ENCODE peak calls at places on chromosomes 13 and 19, in five cellular contexts. G is heart right ventricle, B is esophagus muscularis mucosa, Y is uterus, M is brain microvascular endothelial cell. Q is an unnamed sample.
A peak's percentile ranks its signal among the peaks of the same experiment; 100 is the strongest.

GRCh38 chr19:13984186-13984585 is 21.9 kb downstream of the RFX1 start:
- DNase-seq in G (no peak), B (no peak), Y (no peak), M (no peak), Q (no peak)

GRCh38 chr13:109918179-109918651 is 131.8 kb upstream of the IRS2 start:
- DNase-seq in G (no peak), B (no peak), Y (no peak), M (peak; percentile 32), Q (no peak)

GRCh38 chr13:40677064-40677463 is 10.6 kb upstream of the FOXO1 start:
- DNase-seq in G (no peak), B (no peak), Y (no peak), M (no peak), Q (no peak)

GRCh38 chr13:28031220-28031903 is 42.9 kb upstream of the URAD start:
- DNase-seq in G (peak; percentile 28), B (no peak), Y (no peak), M (no peak), Q (no peak)

GRCh38 chr13:97030705-97031452 is 36.6 kb upstream of the OXGR1 start:
- DNase-seq in G (no peak), B (no peak), Y (no peak), M (peak; percentile 67), Q (no peak)

GRCh38 chr19:30666301-30666803 is 294.2 kb downstream of the ZNF536 start:
- DNase-seq in G (peak; percentile 27), B (no peak), Y (peak; percentile 43), M (peak; percentile 29), Q (no peak)

GRCh38 chr19:46350758-46351159 is 3.9 kb downstream of the PPP5C start:
- DNase-seq in G (no peak), B (no peak), Y (no peak), M (no peak), Q (no peak)

GRCh38 chr13:60261432-60262351 is 98.0 kb upstream of the DIAPH3 start:
- DNase-seq in G (no peak), B (no peak), Y (no peak), M (no peak), Q (no peak)

GRCh38 chr13:30224732-30225131 is 82.6 kb downstream of the KATNAL1 start:
- DNase-seq in G (no peak), B (no peak), Y (no peak), M (peak; percentile 42), Q (no peak)

GRCh38 chr13:20561731-20562130 is 5.2 kb upstream of the IFT88 start:
- DNase-seq in G (no peak), B (peak; percentile 39), Y (no peak), M (no peak), Q (no peak)

GRCh38 chr19:41863209-41863931 is 3.3 kb downstream of the RPS19 start:
- DNase-seq in G (no peak), B (no peak), Y (no peak), M (no peak), Q (no peak)

GRCh38 chr19:43783636-43784035 is 2.9 kb upstream of the KCNN4 start:
- DNase-seq in G (no peak), B (no peak), Y (no peak), M (no peak), Q (no peak)
- H3K27me3 ChIP-seq in G (no peaks in the 10 kb centered on the region), B (no peaks in the 10 kb centered on the region), Y (no peaks in the 10 kb centered on the region), M (no peaks in the 10 kb centered on the region), Q (no peaks in the 10 kb centered on the region)

GRCh38 chr13:87361216-87361615 is 310.0 kb upstream of the SLITRK5 start:
- DNase-seq in G (no peak), B (no peak), Y (no peak), M (no peak), Q (no peak)
- H3K27ac ChIP-seq in G (no peak overlapping the region), B (no peak overlapping the region), Y (no peak overlapping the region), M (no peak overlapping the region), Q (no peak overlapping the region)

GRCh38 chr19:36876993-36877938 is 26.6 kb downstream of the ZNF345 start:
- DNase-seq in G (no peak), B (no peak), Y (no peak), M (no peak), Q (no peak)
- H3K4me3 ChIP-seq in G (no peak overlapping the region), B (no peak overlapping the region), Y (no peak overlapping the region), M (no peak overlapping the region), Q (no peak overlapping the region)

GRCh38 chr13:103703246-103703645 is 637.0 kb upstream of the SLC10A2 start:
- DNase-seq in G (no peak), B (no peak), Y (no peak), M (no peak), Q (no peak)
- H3K27me3 ChIP-seq in G (no peaks in the 10 kb centered on the region), B (no peaks in the 10 kb centered on the region), Y (no peaks in the 10 kb centered on the region), M (no peaks in the 10 kb centered on the region), Q (no peaks in the 10 kb centered on the region)

GRCh38 chr19:16573296-16573695 is 1.1 kb upstream of the SLC35E1 start:
- DNase-seq in G (no peak), B (no peak), Y (no peak), M (no peak), Q (no peak)
- H3K27ac ChIP-seq in G (peak overlapping the region; percentile 87), B (peak overlapping the region; percentile 78), Y (peak overlapping the region; percentile 84), M (no peak overlapping the region), Q (peak overlapping the region; percentile 87)

DNA sequence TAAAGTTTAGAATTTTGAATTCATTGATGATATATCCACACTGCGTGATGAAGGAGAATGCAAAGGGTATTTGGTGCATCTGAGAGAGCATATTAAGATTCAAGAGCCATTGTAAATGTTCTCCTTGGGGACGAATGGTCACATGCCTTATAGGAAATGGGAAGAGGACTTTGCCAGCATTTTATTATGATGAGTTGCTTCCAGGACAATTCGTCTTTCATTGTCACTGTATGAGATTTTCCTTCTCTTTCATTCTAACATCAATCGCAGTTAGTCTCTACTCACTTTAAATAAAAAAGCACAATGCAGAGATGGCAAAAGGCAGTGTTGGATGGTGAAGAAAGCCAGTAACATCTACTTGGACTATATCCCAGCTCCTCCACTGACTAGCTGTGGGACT is 21.4 kb downstream of the WDFY2 start:
- DNase-seq in G (no peak), B (no peak), Y (no peak), M (no peak), Q (no peak)
- H3K4me3 ChIP-seq in G (no peak overlapping the region), B (no peak overlapping the region), Y (no peak overlapping the region), M (no peak overlapping the region), Q (no peak overlapping the region)

GRCh38 chr19:1765904-1766799 is 12.8 kb downstream of the ONECUT3 start:
- DNase-seq in G (no peak), B (no peak), Y (no peak), M (no peak), Q (no peak)

GRCh38 chr19:1768248-1768647 is 14.9 kb downstream of the ONECUT3 start:
- DNase-seq in G (no peak), B (no peak), Y (no peak), M (no peak), Q (no peak)

GRCh38 chr19:1766800-1767352 is 13.6 kb downstream of the ONECUT3 start:
- DNase-seq in G (no peak), B (no peak), Y (no peak), M (no peak), Q (no peak)

GRCh38 chr19:1768918-1769644 is 15.8 kb downstream of the ONECUT3 start:
- DNase-seq in G (no peak), B (no peak), Y (no peak), M (no peak), Q (no peak)

DNA sequence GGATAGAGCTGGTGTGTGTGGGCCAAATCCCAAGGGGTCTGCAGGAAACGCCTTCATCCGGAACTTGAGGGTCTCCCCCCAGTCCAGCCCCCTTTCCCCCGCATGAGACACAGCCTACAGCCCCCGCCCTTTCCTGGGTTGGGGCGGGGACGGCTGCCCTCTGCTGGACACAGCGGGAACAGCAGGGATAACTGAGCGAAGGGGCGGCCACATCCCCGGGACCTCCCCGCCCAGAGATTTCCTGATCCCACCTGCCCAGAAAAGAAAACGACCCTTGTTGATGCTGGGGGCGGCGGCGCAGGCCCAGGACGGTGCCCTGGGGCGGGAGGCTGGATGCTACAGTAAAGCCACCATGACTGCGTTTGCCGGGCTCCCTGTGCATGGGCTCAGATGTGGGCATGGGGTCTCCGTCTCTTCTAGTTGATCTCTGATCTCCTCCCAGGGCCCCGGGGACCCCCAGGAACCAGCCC is 14.2 kb downstream of the ONECUT3 start:
- DNase-seq in G (peak; percentile 21), B (no peak), Y (peak; percentile 39), M (no peak), Q (no peak)
- H3K27me3 ChIP-seq in G (peaks cover 22% of the 10 kb centered on the region), B (peaks cover 10% of the 10 kb centered on the region), Y (peaks cover 64% of the 10 kb centered on the region), M (peaks cover 50% of the 10 kb centered on the region), Q (peaks cover 77% of the 10 kb centered on the region)

GRCh38 chr19:6095760-6096159 is 14.5 kb downstream of the RFX2 start:
- DNase-seq in G (peak; percentile 51), B (no peak), Y (no peak), M (no peak), Q (no peak)
- H3K27ac ChIP-seq in G (no peak overlapping the region), B (peak overlapping the region; percentile 94), Y (peak overlapping the region; percentile 5), M (no peak overlapping the region), Q (no peak overlapping the region)

DNA sequence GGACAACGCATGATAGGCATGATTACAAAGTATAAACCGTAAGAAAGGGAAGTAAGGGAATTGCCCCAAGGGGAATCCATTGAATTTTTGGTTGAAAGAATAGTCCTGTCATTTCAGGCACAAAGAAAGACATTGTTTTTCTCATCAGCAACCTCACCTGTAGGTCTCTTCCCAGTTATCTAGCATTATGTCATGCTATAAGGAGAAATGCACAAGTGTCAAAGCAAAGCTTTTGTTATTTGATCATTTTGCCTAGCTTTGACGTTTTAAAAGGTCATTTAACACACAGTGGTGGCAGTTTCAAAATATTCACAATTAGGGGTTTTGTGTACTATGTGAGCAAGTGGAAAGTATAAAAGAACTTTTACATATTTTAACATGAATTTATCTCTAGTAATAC is 796.2 kb upstream of the MIR17HG start:
- DNase-seq in G (no peak), B (no peak), Y (no peak), M (no peak), Q (no peak)
- H3K4me3 ChIP-seq in G (no peak overlapping the region), B (no peak overlapping the region), Y (no peak overlapping the region), M (no peak overlapping the region), Q (no peak overlapping the region)

Q was measured in dorsolateral prefrontal cortex.